ENCODE peak calls at places on chromosome 22, in six cellular contexts. T, K, J, C, R and B are unnamed samples.

GRCh38 chr22:46754110-46754799 is 8.2 kb upstream of the TBC1D22A start:
- DNase-seq in T (no peak), C (peak), J (peak), R (no peak), K (peak), B (peak)

GRCh38 chr22:44632823-44633478 is 69.1 kb upstream of the PRR5 start:
- DNase-seq in T (no peak), K (peak), R (no peak), C (no peak), J (no peak), B (no peak)

GRCh38 chr22:30327864-30328345 is 1.2 kb upstream of the TBC1D10A start:
- DNase-seq in R (no peak), K (no peak), J (no peak), T (no peak), C (no peak), B (no peak)

GRCh38 chr22:30984317-30984716 is 15.3 kb downstream of the TUG1 start:
- DNase-seq in T (no peak), C (no peak), K (no peak), R (no peak), J (no peak), B (no peak)

GRCh38 chr22:27228771-27229170 is 571.4 kb downstream of the MIAT start:
- DNase-seq in J (no peak), K (no peak), T (no peak), R (no peak), C (no peak), B (no peak)

GRCh38 chr22:36806824-36807223 is 10.0 kb downstream of the PVALB start:
- DNase-seq in C (no peak), T (no peak), R (no peak), J (no peak), K (no peak), B (no peak)

GRCh38 chr22:25098445-25099081 is 101.1 kb upstream of the CRYBB3 start:
- DNase-seq in R (no peak), J (no peak), C (no peak), T (no peak), K (no peak), B (no peak)

GRCh38 chr22:50665738-50666137 is 6.9 kb upstream of the SHANK3 start:
- DNase-seq in J (no peak), K (no peak), T (no peak), C (no peak), R (no peak), B (no peak)

GRCh38 chr22:24386814-24387550 is 40.4 kb upstream of the ADORA2A start:
- DNase-seq in C (no peak), K (no peak), J (no peak), T (no peak), R (no peak), B (no peak)

GRCh38 chr22:38823637-38824036 is 20.2 kb downstream of the NPTXR start:
- DNase-seq in C (no peak), K (no peak), T (no peak), J (no peak), R (no peak), B (no peak)